ENCODE peak calls at places on chromosomes 13 and 19, in ten cellular contexts. One of them, this sample, is unnamed. For H3K4me1, the result is how much of the 10 kb centered on the place peaks cover.

GRCh38 chr19:31073485-31074221 is 275.6 kb downstream of the TSHZ3 start:
- DNase-seq in sigmoid colon: no peak
- DNase-seq in spleen: no peak
- DNase-seq in stomach: no peak
- DNase-seq in tibial nerve: no peak
- DNase-seq in IMR-90: no peak
- DNase-seq in esophagus squamous epithelium: no peak
- DNase-seq in right lobe of liver: no peak
- DNase-seq in ovary: peak
- DNase-seq in testis: no peak
- DNase-seq in this sample: no peak

GRCh38 chr13:95833713-95834112 is 156.8 kb downstream of the DNAJC3 start:
- DNase-seq in right lobe of liver: no peak
- DNase-seq in stomach: no peak
- DNase-seq in testis: no peak
- DNase-seq in IMR-90: peak
- DNase-seq in spleen: no peak
- DNase-seq in esophagus squamous epithelium: no peak
- DNase-seq in tibial nerve: no peak
- DNase-seq in ovary: no peak
- DNase-seq in sigmoid colon: no peak
- DNase-seq in this sample: no peak

GRCh38 chr19:21697171-21697570 is 70.2 kb downstream of the ZNF100 start:
- DNase-seq in stomach: no peak
- DNase-seq in testis: no peak
- DNase-seq in right lobe of liver: no peak
- DNase-seq in sigmoid colon: no peak
- DNase-seq in ovary: peak
- DNase-seq in spleen: no peak
- DNase-seq in tibial nerve: no peak
- DNase-seq in esophagus squamous epithelium: no peak
- DNase-seq in IMR-90: no peak
- DNase-seq in this sample: no peak

GRCh38 chr13:89726690-89727435 is 1620.6 kb upstream of the MIR17HG start:
- DNase-seq in esophagus squamous epithelium: no peak
- DNase-seq in stomach: no peak
- DNase-seq in right lobe of liver: no peak
- DNase-seq in tibial nerve: no peak
- DNase-seq in ovary: no peak
- DNase-seq in spleen: no peak
- DNase-seq in testis: no peak
- DNase-seq in IMR-90: peak
- DNase-seq in sigmoid colon: no peak
- DNase-seq in this sample: no peak

GRCh38 chr19:17681505-17682125 is 6.5 kb downstream of the UNC13A start:
- DNase-seq in spleen: no peak
- DNase-seq in esophagus squamous epithelium: no peak
- DNase-seq in right lobe of liver: no peak
- DNase-seq in sigmoid colon: no peak
- DNase-seq in IMR-90: peak
- DNase-seq in tibial nerve: no peak
- DNase-seq in ovary: peak
- DNase-seq in testis: peak
- DNase-seq in stomach: no peak
- DNase-seq in this sample: no peak

GRCh38 chr13:112941349-112941748 is 27.7 kb upstream of the MCF2L start:
- DNase-seq in ovary: peak
- DNase-seq in esophagus squamous epithelium: no peak
- DNase-seq in spleen: peak
- DNase-seq in tibial nerve: no peak
- DNase-seq in stomach: peak
- DNase-seq in sigmoid colon: no peak
- DNase-seq in right lobe of liver: no peak
- DNase-seq in testis: no peak
- DNase-seq in IMR-90: no peak
- DNase-seq in this sample: no peak

GRCh38 chr19:10855879-10856522 is 7.8 kb downstream of the C19orf38 start:
- DNase-seq in sigmoid colon: no peak
- DNase-seq in ovary: no peak
- DNase-seq in tibial nerve: no peak
- DNase-seq in stomach: no peak
- DNase-seq in right lobe of liver: no peak
- DNase-seq in IMR-90: no peak
- DNase-seq in esophagus squamous epithelium: no peak
- DNase-seq in testis: peak
- DNase-seq in spleen: no peak
- DNase-seq in this sample: no peak

GRCh38 chr13:30255696-30256095 is 51.7 kb downstream of the KATNAL1 start:
- DNase-seq in IMR-90: no peak
- DNase-seq in testis: no peak
- DNase-seq in sigmoid colon: no peak
- DNase-seq in right lobe of liver: no peak
- DNase-seq in stomach: no peak
- DNase-seq in ovary: no peak
- DNase-seq in tibial nerve: no peak
- DNase-seq in esophagus squamous epithelium: no peak
- DNase-seq in spleen: no peak
- DNase-seq in this sample: no peak

GRCh38 chr13:99659234-99659633 is 158.0 kb downstream of the TM9SF2 start:
- DNase-seq in tibial nerve: no peak
- DNase-seq in spleen: no peak
- DNase-seq in sigmoid colon: no peak
- DNase-seq in testis: no peak
- DNase-seq in esophagus squamous epithelium: no peak
- DNase-seq in ovary: no peak
- DNase-seq in right lobe of liver: no peak
- DNase-seq in stomach: no peak
- DNase-seq in IMR-90: no peak
- DNase-seq in this sample: no peak

GRCh38 chr13:99657848-99658265 is 156.6 kb downstream of the TM9SF2 start:
- DNase-seq in ovary: peak
- DNase-seq in tibial nerve: no peak
- DNase-seq in stomach: peak
- DNase-seq in sigmoid colon: no peak
- DNase-seq in IMR-90: no peak
- DNase-seq in right lobe of liver: no peak
- DNase-seq in esophagus squamous epithelium: no peak
- DNase-seq in testis: peak
- DNase-seq in spleen: no peak
- DNase-seq in this sample: no peak

GRCh38 chr13:99660101-99660500 is 158.8 kb downstream of the TM9SF2 start:
- DNase-seq in esophagus squamous epithelium: no peak
- DNase-seq in testis: no peak
- DNase-seq in IMR-90: no peak
- DNase-seq in spleen: no peak
- DNase-seq in sigmoid colon: no peak
- DNase-seq in tibial nerve: no peak
- DNase-seq in stomach: no peak
- DNase-seq in ovary: no peak
- DNase-seq in right lobe of liver: no peak
- DNase-seq in this sample: no peak

GRCh38 chr13:99656843-99657506 is 155.7 kb downstream of the TM9SF2 start:
- DNase-seq in spleen: no peak
- DNase-seq in ovary: no peak
- DNase-seq in stomach: no peak
- DNase-seq in esophagus squamous epithelium: no peak
- DNase-seq in sigmoid colon: no peak
- DNase-seq in tibial nerve: no peak
- DNase-seq in testis: no peak
- DNase-seq in IMR-90: no peak
- DNase-seq in right lobe of liver: no peak
- DNase-seq in this sample: no peak

GRCh38 chr13:99658266-99658991 is 157.2 kb downstream of the TM9SF2 start:
- DNase-seq in ovary: peak
- DNase-seq in IMR-90: peak
- DNase-seq in right lobe of liver: peak
- DNase-seq in testis: peak
- DNase-seq in esophagus squamous epithelium: no peak
- DNase-seq in tibial nerve: peak
- DNase-seq in sigmoid colon: peak
- DNase-seq in spleen: peak
- DNase-seq in stomach: peak
- DNase-seq in this sample: no peak
- TF ChIP-seq CTCF in ovary: no peak
- TF ChIP-seq CTCF in IMR-90: peak
- TF ChIP-seq CTCF in right lobe of liver: peak
- TF ChIP-seq CTCF in testis: peak
- TF ChIP-seq CTCF in esophagus squamous epithelium: no peak
- TF ChIP-seq CTCF in tibial nerve: peak
- TF ChIP-seq CTCF in sigmoid colon: no peak
- TF ChIP-seq CTCF in spleen: peak
- TF ChIP-seq CTCF in stomach: peak
- TF ChIP-seq CTCF in this sample: no peak

DNA sequence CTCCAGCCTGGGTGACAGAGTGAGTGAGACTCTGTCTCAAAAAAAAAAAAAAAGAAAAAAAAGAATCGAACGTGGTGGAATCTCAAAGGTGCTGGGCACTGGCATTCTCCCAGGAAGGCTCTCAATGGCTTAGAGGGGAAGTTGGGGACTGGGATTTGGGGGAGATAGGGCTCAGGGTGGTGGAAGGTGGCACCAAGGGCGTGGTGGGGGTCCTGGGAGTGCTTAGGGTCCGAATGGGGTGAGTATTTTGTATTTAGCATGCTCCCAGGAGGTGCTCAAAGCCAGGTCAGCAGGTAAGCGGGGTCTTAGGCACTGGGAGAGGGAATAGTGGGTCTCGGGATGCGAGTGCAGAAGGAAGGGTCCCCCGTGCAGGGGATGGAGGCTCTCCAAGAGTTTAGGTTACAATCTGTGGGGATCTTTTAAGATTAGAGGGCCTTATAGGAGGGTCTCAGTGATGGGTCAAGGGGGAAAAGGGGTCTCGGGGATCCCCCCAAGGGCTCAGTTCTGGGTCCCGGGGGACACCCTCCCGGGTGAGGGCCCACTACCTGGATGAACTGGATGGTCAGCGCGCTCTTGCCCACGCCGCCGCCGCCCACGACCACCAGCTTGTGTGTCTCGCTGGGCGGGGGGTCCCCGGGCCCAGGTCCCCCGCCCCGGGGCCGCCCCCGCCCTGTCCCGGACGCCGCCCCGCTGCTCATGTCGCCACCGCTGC is 386 bp downstream of the RRAS start:
- DNase-seq in right lobe of liver: no peak
- DNase-seq in IMR-90: no peak
- DNase-seq in stomach: no peak
- DNase-seq in ovary: peak
- DNase-seq in esophagus squamous epithelium: no peak
- DNase-seq in tibial nerve: peak
- DNase-seq in spleen: no peak
- DNase-seq in testis: no peak
- DNase-seq in sigmoid colon: peak
- DNase-seq in this sample: peak
- TF ChIP-seq POLR2A in right lobe of liver: no peak
- TF ChIP-seq POLR2A in IMR-90: no peak
- TF ChIP-seq POLR2A in stomach: no peak
- TF ChIP-seq POLR2A in ovary: peak
- TF ChIP-seq POLR2A in esophagus squamous epithelium: no peak
- TF ChIP-seq POLR2A in tibial nerve: peak
- TF ChIP-seq POLR2A in spleen: no peak
- TF ChIP-seq POLR2A in testis: no peak
- TF ChIP-seq POLR2A in sigmoid colon: no peak
- TF ChIP-seq POLR2A in this sample: peak

GRCh38 chr19:12733907-12734214 is 623 bp downstream of the TRIR start:
- DNase-seq in esophagus squamous epithelium: no peak
- DNase-seq in tibial nerve: no peak
- DNase-seq in sigmoid colon: no peak
- DNase-seq in stomach: no peak
- DNase-seq in spleen: no peak
- DNase-seq in right lobe of liver: no peak
- DNase-seq in ovary: no peak
- DNase-seq in IMR-90: no peak
- DNase-seq in testis: no peak
- DNase-seq in this sample: no peak

GRCh38 chr19:12730054-12730453 is 4.4 kb downstream of the TRIR start:
- DNase-seq in spleen: no peak
- DNase-seq in IMR-90: no peak
- DNase-seq in ovary: no peak
- DNase-seq in testis: no peak
- DNase-seq in esophagus squamous epithelium: no peak
- DNase-seq in stomach: no peak
- DNase-seq in tibial nerve: no peak
- DNase-seq in right lobe of liver: no peak
- DNase-seq in sigmoid colon: no peak
- DNase-seq in this sample: no peak

GRCh38 chr19:12727745-12728433 is 4.2 kb upstream of the TNPO2 start:
- DNase-seq in testis: no peak
- DNase-seq in esophagus squamous epithelium: no peak
- DNase-seq in spleen: no peak
- DNase-seq in stomach: no peak
- DNase-seq in IMR-90: no peak
- DNase-seq in tibial nerve: no peak
- DNase-seq in sigmoid colon: no peak
- DNase-seq in right lobe of liver: no peak
- DNase-seq in ovary: no peak
- DNase-seq in this sample: no peak

GRCh38 chr19:12733369-12733896 is 1.1 kb downstream of the TRIR start:
- DNase-seq in stomach: no peak
- DNase-seq in IMR-90: peak
- DNase-seq in esophagus squamous epithelium: no peak
- DNase-seq in spleen: no peak
- DNase-seq in testis: peak
- DNase-seq in ovary: no peak
- DNase-seq in tibial nerve: no peak
- DNase-seq in sigmoid colon: no peak
- DNase-seq in right lobe of liver: peak
- DNase-seq in this sample: no peak

DNA sequence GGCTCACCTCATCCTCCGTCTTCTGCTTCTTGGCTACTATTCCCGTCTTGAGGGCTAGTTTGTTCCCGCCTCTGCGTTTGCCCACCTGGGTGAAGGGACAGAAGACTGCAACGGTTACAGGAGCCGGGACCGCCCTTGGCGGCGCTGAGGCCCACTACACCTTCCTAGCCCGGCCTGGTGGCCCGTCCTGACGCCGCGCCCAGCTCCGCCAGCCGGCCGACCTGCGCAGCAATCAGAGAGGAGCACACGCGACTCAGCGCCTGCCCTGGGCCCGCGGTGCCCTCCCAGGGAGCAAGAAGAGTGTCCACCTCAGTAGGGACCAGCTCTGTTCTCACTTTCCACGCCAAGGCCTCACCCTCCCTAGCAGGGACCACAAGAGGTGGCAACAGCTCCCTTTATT is 3.1 kb downstream of the TRIR start:
- DNase-seq in right lobe of liver: no peak
- DNase-seq in ovary: no peak
- DNase-seq in testis: no peak
- DNase-seq in esophagus squamous epithelium: no peak
- DNase-seq in sigmoid colon: no peak
- DNase-seq in tibial nerve: no peak
- DNase-seq in spleen: no peak
- DNase-seq in stomach: no peak
- DNase-seq in IMR-90: no peak
- DNase-seq in this sample: no peak
- H3K4me1 ChIP-seq in right lobe of liver: under half
- H3K4me1 ChIP-seq in ovary: under half
- H3K4me1 ChIP-seq in testis: under half
- H3K4me1 ChIP-seq in esophagus squamous epithelium: under half
- H3K4me1 ChIP-seq in sigmoid colon: under half
- H3K4me1 ChIP-seq in tibial nerve: under half
- H3K4me1 ChIP-seq in spleen: under half
- H3K4me1 ChIP-seq in stomach: under half
- H3K4me1 ChIP-seq in IMR-90: under half
- H3K4me1 ChIP-seq in this sample: under half

GRCh38 chr13:48749144-48749543 is 95.4 kb downstream of the CYSLTR2 start:
- DNase-seq in ovary: no peak
- DNase-seq in tibial nerve: no peak
- DNase-seq in stomach: no peak
- DNase-seq in sigmoid colon: no peak
- DNase-seq in esophagus squamous epithelium: no peak
- DNase-seq in spleen: no peak
- DNase-seq in right lobe of liver: no peak
- DNase-seq in testis: no peak
- DNase-seq in IMR-90: peak
- DNase-seq in this sample: no peak

GRCh38 chr13:48748681-48749080 is 95.0 kb downstream of the CYSLTR2 start:
- DNase-seq in tibial nerve: no peak
- DNase-seq in ovary: no peak
- DNase-seq in testis: no peak
- DNase-seq in sigmoid colon: no peak
- DNase-seq in right lobe of liver: no peak
- DNase-seq in stomach: no peak
- DNase-seq in esophagus squamous epithelium: no peak
- DNase-seq in IMR-90: peak
- DNase-seq in spleen: no peak
- DNase-seq in this sample: no peak

GRCh38 chr13:48746816-48747215 is 93.1 kb downstream of the CYSLTR2 start:
- DNase-seq in esophagus squamous epithelium: no peak
- DNase-seq in ovary: no peak
- DNase-seq in stomach: no peak
- DNase-seq in testis: no peak
- DNase-seq in sigmoid colon: no peak
- DNase-seq in spleen: no peak
- DNase-seq in tibial nerve: no peak
- DNase-seq in right lobe of liver: no peak
- DNase-seq in IMR-90: no peak
- DNase-seq in this sample: no peak

GRCh38 chr13:48749699-48750473 is 96.2 kb downstream of the CYSLTR2 start:
- DNase-seq in IMR-90: peak
- DNase-seq in sigmoid colon: peak
- DNase-seq in right lobe of liver: no peak
- DNase-seq in testis: peak
- DNase-seq in spleen: no peak
- DNase-seq in ovary: peak
- DNase-seq in stomach: peak
- DNase-seq in esophagus squamous epithelium: peak
- DNase-seq in tibial nerve: peak
- DNase-seq in this sample: peak

GRCh38 chr13:48750588-48751383 is 97.1 kb downstream of the CYSLTR2 start:
- DNase-seq in testis: peak
- DNase-seq in sigmoid colon: peak
- DNase-seq in esophagus squamous epithelium: no peak
- DNase-seq in right lobe of liver: no peak
- DNase-seq in stomach: no peak
- DNase-seq in ovary: peak
- DNase-seq in spleen: no peak
- DNase-seq in IMR-90: no peak
- DNase-seq in tibial nerve: peak
- DNase-seq in this sample: no peak
- TF ChIP-seq CTCF in testis: no peak
- TF ChIP-seq CTCF in sigmoid colon: no peak
- TF ChIP-seq CTCF in esophagus squamous epithelium: no peak
- TF ChIP-seq CTCF in right lobe of liver: no peak
- TF ChIP-seq CTCF in stomach: no peak
- TF ChIP-seq CTCF in ovary: peak
- TF ChIP-seq CTCF in spleen: no peak
- TF ChIP-seq CTCF in IMR-90: no peak
- TF ChIP-seq CTCF in tibial nerve: no peak
- TF ChIP-seq CTCF in this sample: no peak

This sample was measured in gastrocnemius medialis.